ENCODE peak calls at places on chromosome 1, in five cellular contexts. V is SK-N-MC; Y is adrenal gland; T is activated CD4-positive, alpha-beta T cell treated with anti-CD3 and anti-CD28 coated beads, Interleukin-2, amount 50 U/mL, for 1 hour; F is thoracic aorta. M is an unnamed sample.

GRCh38 chr1:64183985-64184440 is 19.4 kb upstream of the UBE2U start:
- DNase-seq in F (no peak), T (no peak), Y (no peak), V (no peak), M (no peak)

GRCh38 chr1:83716641-83717040 is 282.3 kb downstream of the TTLL7 start:
- DNase-seq in Y (no peak), T (no peak), V (no peak), F (no peak), M (no peak)

GRCh38 chr1:111515291-111516007 is 12.0 kb upstream of the ADORA3 start:
- DNase-seq in F (no peak), T (no peak), V (no peak), Y (peak), M (no peak)

GRCh38 chr1:19646366-19646765 is 2.3 kb downstream of the NBL1 start:
- DNase-seq in Y (no peak), V (no peak), T (no peak), F (no peak), M (no peak)

GRCh38 chr1:41255978-41256377 is 13.9 kb upstream of the SCMH1 start:
- DNase-seq in V (no peak), Y (no peak), F (no peak), T (no peak), M (no peak)

GRCh38 chr1:94237291-94238226 is at the start of gene ARHGAP29:
- DNase-seq in F (peak), T (peak), Y (peak), V (no peak), M (no peak)

GRCh38 chr1:17569200-17570139 is 30.0 kb downstream of the ARHGEF10L start:
- DNase-seq in T (no peak), V (no peak), Y (peak), F (peak), M (no peak)

GRCh38 chr1:40703316-40703715 is 11.8 kb downstream of the NFYC start:
- DNase-seq in F (no peak), V (no peak), T (no peak), Y (peak), M (no peak)

GRCh38 chr1:16236091-16236494 is 890 bp downstream of the CPLANE2 start:
- DNase-seq in Y (peak), F (no peak), T (peak), V (no peak), M (peak)

GRCh38 chr1:101198842-101199636 is 37.8 kb upstream of the S1PR1 start:
- DNase-seq in F (no peak), V (no peak), T (no peak), Y (no peak), M (no peak)

GRCh38 chr1:9164537-9164910 is 35.6 kb upstream of the GPR157 start:
- DNase-seq in F (no peak), Y (no peak), T (no peak), V (no peak), M (no peak)

GRCh38 chr1:41856361-41857285 is 62.1 kb downstream of the HIVEP3 start:
- DNase-seq in Y (no peak), F (no peak), V (no peak), T (no peak), M (no peak)

GRCh38 chr1:113003751-113004690 is 48.0 kb upstream of the SLC16A1 start:
- DNase-seq in V (no peak), T (no peak), F (no peak), Y (no peak), M (no peak)